ENCODE peak calls at places on chromosomes 3 and 15, in seven cellular contexts. G is sigmoid colon, F is ovary, D is right lobe of liver, Y is transverse colon, K is uterus, X is endothelial cell of umbilical vein. I is an unnamed sample.

GRCh38 chr15:99113547-99114271 is 8.8 kb downstream of the SYNM start:
- DNase-seq in G (peak; percentile 72), F (no peak), D (no peak), Y (no peak), K (no peak), X (no peak), I (no peak)

GRCh38 chr15:98978153-98978552 is 29.4 kb downstream of the PGPEP1L start:
- DNase-seq in G (no peak), F (no peak), D (no peak), Y (no peak), K (no peak), X (no peak), I (no peak)

GRCh38 chr3:76051145-76051544 is 265.8 kb upstream of the ZNF717 start:
- DNase-seq in G (no peak), F (no peak), D (no peak), Y (no peak), K (no peak), X (no peak), I (no peak)

GRCh38 chr3:12854550-12854949 is 13.2 kb upstream of the RPL32 start:
- DNase-seq in G (no peak), F (no peak), D (no peak), Y (no peak), K (no peak), X (no peak), I (no peak)

GRCh38 chr15:80669599-80670273 is 25.4 kb upstream of the ABHD17C start:
- DNase-seq in G (no peak), F (no peak), D (no peak), Y (no peak), K (no peak), X (no peak), I (no peak)

GRCh38 chr3:125403789-125404188 is 28.7 kb upstream of the ZNF148 start:
- DNase-seq in G (no peak), F (no peak), D (no peak), Y (no peak), K (no peak), X (no peak), I (no peak)

GRCh38 chr15:74863239-74864056 is 9.7 kb downstream of the SCAMP2 start:
- DNase-seq in G (no peak), F (no peak), D (no peak), Y (no peak), K (no peak), X (no peak), I (no peak)

GRCh38 chr3:59968510-59968909 is 918.7 kb upstream of the CFAP20DC start:
- DNase-seq in G (no peak), F (no peak), D (no peak), Y (no peak), K (no peak), X (no peak), I (no peak)

GRCh38 chr3:118548434-118548833 is 486.2 kb downstream of the IGSF11 start:
- DNase-seq in G (no peak), F (no peak), D (no peak), Y (no peak), K (no peak), X (peak; percentile 37), I (no peak)

GRCh38 chr15:90086868-90087268 is 15.4 kb downstream of the IDH2 start:
- DNase-seq in G (no peak), F (peak; percentile 55), D (peak; percentile 60), Y (peak; percentile 55), K (no peak), X (peak; percentile 50), I (no peak)

GRCh38 chr3:63724987-63725386 is 72.5 kb downstream of the SNTN start:
- DNase-seq in G (no peak), F (no peak), D (no peak), Y (no peak), K (no peak), X (no peak), I (no peak)

GRCh38 chr3:24763421-24763820 is 268.8 kb upstream of the THRB start:
- DNase-seq in G (no peak), F (no peak), D (no peak), Y (no peak), K (no peak), X (no peak), I (no peak)
- TF ChIP-seq POLR2A in G (no peak), F (no peak), D (no peak), Y (no peak), K (no peak), X (no peak), I (no peak)

GRCh38 chr3:52398670-52399081 is 46.2 kb downstream of the SEMA3G start:
- DNase-seq in G (no peak), F (no peak), D (peak; percentile 30), Y (no peak), K (no peak), X (no peak), I (no peak)

GRCh38 chr3:52399131-52399530 is 45.8 kb downstream of the SEMA3G start:
- DNase-seq in G (no peak), F (no peak), D (peak; percentile 27), Y (no peak), K (no peak), X (no peak), I (no peak)

GRCh38 chr3:52396907-52397591 is 47.9 kb downstream of the SEMA3G start:
- DNase-seq in G (no peak), F (no peak), D (peak; percentile 39), Y (no peak), K (no peak), X (no peak), I (no peak)

GRCh38 chr3:52396011-52396906 is 48.6 kb downstream of the SEMA3G start:
- DNase-seq in G (no peak), F (no peak), D (peak; percentile 40), Y (no peak), K (no peak), X (no peak), I (no peak)

GRCh38 chr3:52397676-52398399 is 47.1 kb downstream of the SEMA3G start:
- DNase-seq in G (no peak), F (no peak), D (peak; percentile 45), Y (no peak), K (no peak), X (no peak), I (no peak)
- TF ChIP-seq POLR2A in G (no peak), F (no peak), D (no peak), Y (no peak), K (no peak), X (no peak), I (no peak)

GRCh38 chr15:63599401-63600000 is 2.3 kb downstream of the FBXL22 start:
- DNase-seq in G (peak; percentile 92), F (peak; percentile 70), D (peak; percentile 88), Y (peak; percentile 82), K (peak; percentile 67), X (peak; percentile 58), I (peak; percentile 88)

GRCh38 chr15:63600001-63600645 is 2.9 kb downstream of the FBXL22 start:
- DNase-seq in G (peak; percentile 75), F (no peak), D (no peak), Y (no peak), K (no peak), X (no peak), I (no peak)

GRCh38 chr15:63601727-63602185 is 4.6 kb downstream of the FBXL22 start:
- DNase-seq in G (no peak), F (no peak), D (peak; percentile 43), Y (peak; percentile 73), K (no peak), X (no peak), I (no peak)

GRCh38 chr15:63601026-63601726 is 4.0 kb downstream of the FBXL22 start:
- DNase-seq in G (peak; percentile 71), F (peak; percentile 63), D (no peak), Y (peak; percentile 55), K (no peak), X (peak; percentile 33), I (no peak)

GRCh38 chr15:63600646-63601025 is 3.4 kb downstream of the FBXL22 start:
- DNase-seq in G (peak; percentile 93), F (peak; percentile 89), D (peak; percentile 94), Y (peak; percentile 91), K (peak; percentile 78), X (peak; percentile 94), I (peak; percentile 94)
- TF ChIP-seq POLR2A in G (peak; percentile 69), F (peak; percentile 57), D (peak; percentile 87), Y (peak; percentile 84), K (no peak), X (peak; percentile 95), I (no peak)

GRCh38 chr15:40340038-40340739 is 550 bp downstream of the CCDC9B start:
- DNase-seq in G (peak; percentile 96), F (peak; percentile 84), D (no peak), Y (peak; percentile 76), K (peak; percentile 86), X (peak; percentile 67), I (peak; percentile 70)

GRCh38 chr15:40338041-40338657 is 2.6 kb downstream of the CCDC9B start:
- DNase-seq in G (peak; percentile 94), F (peak; percentile 55), D (no peak), Y (peak; percentile 81), K (peak; percentile 69), X (peak; percentile 75), I (peak; percentile 74)

GRCh38 chr15:40339621-40339945 is 1.2 kb downstream of the CCDC9B start:
- DNase-seq in G (no peak), F (peak; percentile 31), D (no peak), Y (peak; percentile 10), K (no peak), X (no peak), I (no peak)

GRCh38 chr15:40337597-40337996 is 3.1 kb downstream of the CCDC9B start:
- DNase-seq in G (peak; percentile 84), F (peak; percentile 57), D (no peak), Y (no peak), K (peak; percentile 54), X (no peak), I (no peak)

DNA sequence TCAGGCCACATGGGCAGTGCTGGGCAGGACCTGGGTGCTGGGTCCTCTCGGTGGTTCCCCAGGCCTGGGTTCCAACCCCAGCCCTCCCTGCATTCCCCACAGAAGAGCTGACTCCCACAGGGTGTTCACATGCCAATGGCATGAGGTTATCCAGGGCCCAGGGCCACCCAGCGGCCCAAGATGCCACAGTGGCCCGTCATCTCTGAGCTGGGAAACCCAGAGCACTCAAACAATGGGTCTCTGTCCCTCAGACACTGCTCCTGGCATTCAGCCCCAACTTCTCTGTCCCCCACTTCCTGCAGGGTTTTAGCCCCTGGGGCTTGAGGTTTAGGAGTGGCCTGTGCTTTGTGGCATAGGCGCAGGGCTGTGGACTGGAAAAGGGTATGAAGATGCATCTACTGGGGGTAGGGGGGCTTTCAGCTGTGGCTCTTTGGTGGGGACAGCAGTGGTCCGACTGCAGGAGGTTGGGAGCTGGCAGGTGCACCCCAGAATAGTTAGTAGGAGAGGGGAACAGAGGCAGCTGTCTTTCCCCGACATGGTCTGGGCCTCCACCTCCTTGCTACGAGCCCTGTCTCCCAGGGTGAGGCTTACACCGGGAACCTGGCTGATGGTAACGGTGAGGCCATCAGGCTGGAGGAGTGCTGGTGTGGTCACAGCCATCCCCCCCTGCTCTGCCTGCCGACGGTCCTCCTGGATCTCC is 1.7 kb downstream of the CCDC9B start:
- DNase-seq in G (peak; percentile 86), F (no peak), D (no peak), Y (peak; percentile 35), K (peak; percentile 62), X (peak; percentile 19), I (no peak)
- TF ChIP-seq POLR2A in G (peak; percentile 9), F (no peak), D (no peak), Y (no peak), K (no peak), X (no peak), I (no peak)